ENCODE peak calls at places on chromosomes 4 and X, in four cellular contexts. One of them, this sample, is unnamed.
A peak's percentile ranks its signal among the peaks of the same experiment; 100 is the strongest.

GRCh38 chr4:55951191-55951922 is 2.6 kb downstream of the CEP135 start:
- DNase-seq in IMR-90: no peak
- DNase-seq in endothelial cell of umbilical vein: no peak
- DNase-seq in K562: no peak
- DNase-seq in this sample: no peak

GRCh38 chrX:20685652-20686051 is 418.9 kb upstream of the RPS6KA3 start:
- DNase-seq in endothelial cell of umbilical vein: no peak
- DNase-seq in IMR-90: no peak
- DNase-seq in K562: no peak
- DNase-seq in this sample: no peak

GRCh38 chr4:123986268-123986798 is 589.7 kb downstream of the SPRY1 start:
- DNase-seq in IMR-90: peak; percentile 92
- DNase-seq in endothelial cell of umbilical vein: peak; percentile 99
- DNase-seq in K562: no peak
- DNase-seq in this sample: peak; percentile 55

GRCh38 chr4:123836919-123837605 is 440.5 kb downstream of the SPRY1 start:
- DNase-seq in IMR-90: peak; percentile 46
- DNase-seq in endothelial cell of umbilical vein: no peak
- DNase-seq in K562: no peak
- DNase-seq in this sample: no peak

GRCh38 chrX:46704767-46705386 is 54.0 kb downstream of the SLC9A7 start:
- DNase-seq in IMR-90: peak; percentile 60
- DNase-seq in K562: no peak
- DNase-seq in endothelial cell of umbilical vein: peak; percentile 39
- DNase-seq in this sample: no peak

GRCh38 chr4:76589402-76589801 is 154.4 kb downstream of the SHROOM3 start:
- DNase-seq in K562: no peak
- DNase-seq in IMR-90: peak; percentile 57
- DNase-seq in endothelial cell of umbilical vein: no peak
- DNase-seq in this sample: no peak

GRCh38 chr4:111789901-111790640 is 355.2 kb upstream of the FAM241A start:
- DNase-seq in K562: no peak
- DNase-seq in IMR-90: no peak
- DNase-seq in endothelial cell of umbilical vein: no peak
- DNase-seq in this sample: no peak

GRCh38 chr4:165720411-165721082 is 152.5 kb upstream of the TLL1 start:
- DNase-seq in K562: no peak
- DNase-seq in IMR-90: no peak
- DNase-seq in endothelial cell of umbilical vein: no peak
- DNase-seq in this sample: no peak

GRCh38 chr4:124306352-124306751 is 406.2 kb downstream of the ANKRD50 start:
- DNase-seq in IMR-90: no peak
- DNase-seq in K562: no peak
- DNase-seq in endothelial cell of umbilical vein: no peak
- DNase-seq in this sample: no peak

GRCh38 chr4:41363384-41363981 is 106.8 kb downstream of the UCHL1 start:
- DNase-seq in endothelial cell of umbilical vein: peak; percentile 83
- DNase-seq in IMR-90: no peak
- DNase-seq in K562: no peak
- DNase-seq in this sample: no peak

GRCh38 chr4:122480655-122481487 is 24.3 kb upstream of the IL2 start:
- DNase-seq in IMR-90: no peak
- DNase-seq in K562: no peak
- DNase-seq in endothelial cell of umbilical vein: no peak
- DNase-seq in this sample: no peak

GRCh38 chr4:74658114-74658513 is 136.2 kb downstream of the BTC start:
- DNase-seq in K562: no peak
- DNase-seq in endothelial cell of umbilical vein: no peak
- DNase-seq in IMR-90: no peak
- DNase-seq in this sample: no peak

GRCh38 chr4:74659576-74660411 is 134.5 kb downstream of the BTC start:
- DNase-seq in endothelial cell of umbilical vein: peak; percentile 98
- DNase-seq in IMR-90: peak; percentile 99
- DNase-seq in K562: peak; percentile 49
- DNase-seq in this sample: peak; percentile 97

GRCh38 chr4:74661427-74662171 is 132.7 kb downstream of the BTC start:
- DNase-seq in IMR-90: peak; percentile 35
- DNase-seq in K562: no peak
- DNase-seq in endothelial cell of umbilical vein: no peak
- DNase-seq in this sample: peak; percentile 19

GRCh38 chr4:74663631-74664030 is 130.7 kb downstream of the BTC start:
- DNase-seq in K562: no peak
- DNase-seq in IMR-90: no peak
- DNase-seq in endothelial cell of umbilical vein: no peak
- DNase-seq in this sample: no peak

GRCh38 chr4:74660866-74661265 is 133.5 kb downstream of the BTC start:
- DNase-seq in K562: no peak
- DNase-seq in IMR-90: no peak
- DNase-seq in endothelial cell of umbilical vein: no peak
- DNase-seq in this sample: no peak
- H3K4me2 ChIP-seq in K562: no peak overlapping the region
- H3K4me2 ChIP-seq in IMR-90: no peak overlapping the region
- H3K4me2 ChIP-seq in endothelial cell of umbilical vein: no peak overlapping the region
- H3K4me2 ChIP-seq in this sample: peak overlapping the region; percentile 17

DNA sequence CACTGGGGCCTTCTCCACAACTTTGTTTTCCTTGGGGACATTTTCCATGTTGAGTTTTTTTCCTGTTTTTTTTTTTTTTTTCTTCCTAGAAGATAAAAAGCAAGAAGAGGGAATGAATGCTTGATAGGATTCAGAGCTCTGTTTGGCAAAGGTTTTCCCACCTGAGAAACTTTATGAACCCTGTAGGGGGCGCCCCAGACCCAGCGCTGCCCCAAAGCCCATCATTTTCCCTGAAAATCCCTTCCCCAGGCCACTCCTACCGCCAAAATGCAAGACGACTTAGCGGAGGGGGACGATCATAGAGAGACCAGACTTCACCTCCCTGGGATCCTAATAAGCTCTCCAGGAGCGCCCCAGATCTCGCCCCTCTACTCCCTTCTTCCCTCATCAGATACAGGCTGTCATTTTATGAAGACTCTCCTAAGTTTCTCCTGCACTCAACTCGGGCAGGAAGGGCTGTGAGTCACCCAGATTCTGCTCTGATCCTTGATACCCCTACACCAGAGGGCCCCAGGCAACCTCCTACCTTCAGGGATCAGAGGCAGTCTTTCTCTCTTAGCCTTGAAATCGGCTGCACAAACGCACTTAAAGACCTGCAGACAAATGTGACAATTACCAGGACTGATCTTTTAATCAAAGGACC is 1.4 kb downstream of the BEX5 start:
- DNase-seq in K562: no peak
- DNase-seq in IMR-90: no peak
- DNase-seq in endothelial cell of umbilical vein: no peak
- DNase-seq in this sample: no peak
- H3K9me1 ChIP-seq in K562: no peaks in the 10 kb centered on the region
- H3K9me1 ChIP-seq in IMR-90: no peaks in the 10 kb centered on the region
- H3K9me1 ChIP-seq in endothelial cell of umbilical vein: no peaks in the 10 kb centered on the region
- H3K9me1 ChIP-seq in this sample: no peaks in the 10 kb centered on the region

GRCh38 chrX:150933945-150934350 is 35.5 kb upstream of the CD99L2 start:
- DNase-seq in IMR-90: no peak
- DNase-seq in endothelial cell of umbilical vein: no peak
- DNase-seq in K562: no peak
- DNase-seq in this sample: no peak
- H3K4me2 ChIP-seq in IMR-90: no peak overlapping the region
- H3K4me2 ChIP-seq in endothelial cell of umbilical vein: no peak overlapping the region
- H3K4me2 ChIP-seq in K562: peak overlapping the region; percentile 25
- H3K4me2 ChIP-seq in this sample: no peak overlapping the region

GRCh38 chr4:71356924-71357663 is 18.3 kb downstream of the SLC4A4 start:
- DNase-seq in endothelial cell of umbilical vein: no peak
- DNase-seq in K562: no peak
- DNase-seq in IMR-90: no peak
- DNase-seq in this sample: no peak

GRCh38 chr4:71355971-71356370 is 17.2 kb downstream of the SLC4A4 start:
- DNase-seq in endothelial cell of umbilical vein: no peak
- DNase-seq in IMR-90: no peak
- DNase-seq in K562: no peak
- DNase-seq in this sample: no peak

GRCh38 chr4:71355045-71355444 is 16.2 kb downstream of the SLC4A4 start:
- DNase-seq in K562: no peak
- DNase-seq in IMR-90: no peak
- DNase-seq in endothelial cell of umbilical vein: no peak
- DNase-seq in this sample: no peak

GRCh38 chr4:71361476-71361875 is 22.7 kb downstream of the SLC4A4 start:
- DNase-seq in K562: no peak
- DNase-seq in IMR-90: no peak
- DNase-seq in endothelial cell of umbilical vein: no peak
- DNase-seq in this sample: no peak

GRCh38 chr4:71360844-71361243 is 22.0 kb downstream of the SLC4A4 start:
- DNase-seq in K562: no peak
- DNase-seq in IMR-90: no peak
- DNase-seq in endothelial cell of umbilical vein: no peak
- DNase-seq in this sample: no peak
- H3K9me1 ChIP-seq in K562: no peaks in the 10 kb centered on the region
- H3K9me1 ChIP-seq in IMR-90: no peaks in the 10 kb centered on the region
- H3K9me1 ChIP-seq in endothelial cell of umbilical vein: no peaks in the 10 kb centered on the region
- H3K9me1 ChIP-seq in this sample: no peaks in the 10 kb centered on the region

This sample was measured in keratinocyte.